ENCODE peak calls at places on chromosomes 5 and 9, in five cellular contexts. M is adipocyte; Y is CD8-positive, alpha-beta memory T cell; D is BE2C; R is HFF-Myc. N is an unnamed sample.

GRCh38 chr9:16154570-16155078 is 601.8 kb downstream of the CCDC171 start:
- DNase-seq in M (no peak), Y (no peak), D (no peak), R (no peak), N (no peak)

GRCh38 chr9:98202252-98202651 is 9.8 kb upstream of the CORO2A start:
- DNase-seq in M (no peak), Y (no peak), D (no peak), R (no peak), N (no peak)

GRCh38 chr9:112020680-112021596 is 124.3 kb downstream of the UGCG start:
- DNase-seq in M (peak; percentile 46), Y (no peak), D (no peak), R (no peak), N (peak; percentile 99)

GRCh38 chr5:173498286-173498685 is 118.2 kb downstream of the BOD1 start:
- DNase-seq in M (peak; percentile 87), Y (no peak), D (no peak), R (no peak), N (peak; percentile 25)

GRCh38 chr9:123235448-123235847 is 32.9 kb downstream of the STRBP start:
- DNase-seq in M (no peak), Y (no peak), D (no peak), R (no peak), N (no peak)

GRCh38 chr9:114035221-114035844 is 42.8 kb downstream of the AMBP start:
- DNase-seq in M (no peak), Y (no peak), D (no peak), R (no peak), N (no peak)

GRCh38 chr9:111961575-111961974 is 65.0 kb downstream of the UGCG start:
- DNase-seq in M (no peak), Y (no peak), D (no peak), R (no peak), N (peak; percentile 95)

GRCh38 chr5:119397518-119398380 is 41.9 kb downstream of the TNFAIP8 start:
- DNase-seq in M (peak; percentile 76), Y (no peak), D (no peak), R (no peak), N (no peak)

GRCh38 chr5:133340002-133340755 is 272.2 kb downstream of the FSTL4 start:
- DNase-seq in M (no peak), Y (no peak), D (no peak), R (no peak), N (no peak)

GRCh38 chr9:134206317-134207300 is 42.2 kb upstream of the RNU6ATAC start:
- DNase-seq in M (no peak), Y (peak; percentile 13), D (peak; percentile 4), R (no peak), N (no peak)

GRCh38 chr9:4045556-4045955 is 254.3 kb downstream of the GLIS3 start:
- DNase-seq in M (no peak), Y (no peak), D (no peak), R (no peak), N (no peak)

GRCh38 chr5:116892993-116893392 is 318.4 kb upstream of the SEMA6A start:
- DNase-seq in M (no peak), Y (no peak), D (no peak), R (no peak), N (no peak)

GRCh38 chr5:394671-395155 is 48.3 kb upstream of the EXOC3 start:
- DNase-seq in M (no peak), Y (no peak), D (no peak), R (no peak), N (no peak)

GRCh38 chr9:103245369-103245768 is 250.2 kb downstream of the CYLC2 start:
- DNase-seq in M (no peak), Y (no peak), D (no peak), R (no peak), N (no peak)

GRCh38 chr5:172800088-172800551 is 29.1 kb upstream of the DUSP1 start:
- DNase-seq in M (peak; percentile 86), Y (no peak), D (no peak), R (no peak), N (peak; percentile 66)

GRCh38 chr5:161745392-161745791 is 59.9 kb downstream of the GABRA6 start:
- DNase-seq in M (no peak), Y (no peak), D (no peak), R (no peak), N (no peak)

GRCh38 chr9:78356634-78357033 is 59.7 kb downstream of the PSAT1 start:
- DNase-seq in M (no peak), Y (no peak), D (no peak), R (no peak), N (no peak)

GRCh38 chr5:177049285-177049684 is 26.8 kb downstream of the ZNF346 start:
- DNase-seq in M (no peak), Y (no peak), D (no peak), R (no peak), N (no peak)

GRCh38 chr5:10838038-10838437 is 77.0 kb upstream of the DAP start:
- DNase-seq in M (no peak), Y (no peak), D (no peak), R (no peak), N (no peak)

GRCh38 chr9:110047232-110047954 is 160.6 kb downstream of the C9orf152 start:
- DNase-seq in M (no peak), Y (no peak), D (no peak), R (no peak), N (no peak)

GRCh38 chr9:72533322-72533721 is 11.9 kb downstream of the TMC1 start:
- DNase-seq in M (no peak), Y (no peak), D (no peak), R (no peak), N (no peak)

GRCh38 chr9:37464426-37465248 is 613 bp downstream of the ZBTB5 start:
- DNase-seq in M (peak; percentile 88), Y (peak; percentile 78), D (no peak), R (no peak), N (no peak)

GRCh38 chr5:141180313-141180712 is 1.9 kb upstream of the PCDHB16 start:
- DNase-seq in M (no peak), Y (no peak), D (no peak), R (no peak), N (no peak)

GRCh38 chr5:141186897-141187512 is at the start of gene PCDHB9:
- DNase-seq in M (peak; percentile 79), Y (no peak), D (peak; percentile 42), R (no peak), N (no peak)

GRCh38 chr5:141182248-141182647 is at the start of gene PCDHB16:
- DNase-seq in M (peak; percentile 69), Y (no peak), D (peak; percentile 88), R (no peak), N (no peak)
- H3K4me3 ChIP-seq in M (peak within 1 kb of the TSS; percentile 78), Y (no peak within 1 kb of the TSS), D (peak within 1 kb of the TSS; percentile 96), R (no peak within 1 kb of the TSS), N (peak within 1 kb of the TSS; percentile 22)

GRCh38 chr9:130846487-130847305 is 11.6 kb downstream of the ABL1 start:
- DNase-seq in M (peak; percentile 85), Y (no peak), D (peak; percentile 33), R (no peak), N (no peak)

GRCh38 chr9:130849356-130849755 is 14.3 kb downstream of the ABL1 start:
- DNase-seq in M (no peak), Y (no peak), D (no peak), R (no peak), N (no peak)

GRCh38 chr9:130845901-130846381 is 10.9 kb downstream of the ABL1 start:
- DNase-seq in M (peak; percentile 75), Y (no peak), D (no peak), R (no peak), N (no peak)

GRCh38 chr9:130845254-130845653 is 10.2 kb downstream of the ABL1 start:
- DNase-seq in M (no peak), Y (no peak), D (no peak), R (no peak), N (no peak)

DNA sequence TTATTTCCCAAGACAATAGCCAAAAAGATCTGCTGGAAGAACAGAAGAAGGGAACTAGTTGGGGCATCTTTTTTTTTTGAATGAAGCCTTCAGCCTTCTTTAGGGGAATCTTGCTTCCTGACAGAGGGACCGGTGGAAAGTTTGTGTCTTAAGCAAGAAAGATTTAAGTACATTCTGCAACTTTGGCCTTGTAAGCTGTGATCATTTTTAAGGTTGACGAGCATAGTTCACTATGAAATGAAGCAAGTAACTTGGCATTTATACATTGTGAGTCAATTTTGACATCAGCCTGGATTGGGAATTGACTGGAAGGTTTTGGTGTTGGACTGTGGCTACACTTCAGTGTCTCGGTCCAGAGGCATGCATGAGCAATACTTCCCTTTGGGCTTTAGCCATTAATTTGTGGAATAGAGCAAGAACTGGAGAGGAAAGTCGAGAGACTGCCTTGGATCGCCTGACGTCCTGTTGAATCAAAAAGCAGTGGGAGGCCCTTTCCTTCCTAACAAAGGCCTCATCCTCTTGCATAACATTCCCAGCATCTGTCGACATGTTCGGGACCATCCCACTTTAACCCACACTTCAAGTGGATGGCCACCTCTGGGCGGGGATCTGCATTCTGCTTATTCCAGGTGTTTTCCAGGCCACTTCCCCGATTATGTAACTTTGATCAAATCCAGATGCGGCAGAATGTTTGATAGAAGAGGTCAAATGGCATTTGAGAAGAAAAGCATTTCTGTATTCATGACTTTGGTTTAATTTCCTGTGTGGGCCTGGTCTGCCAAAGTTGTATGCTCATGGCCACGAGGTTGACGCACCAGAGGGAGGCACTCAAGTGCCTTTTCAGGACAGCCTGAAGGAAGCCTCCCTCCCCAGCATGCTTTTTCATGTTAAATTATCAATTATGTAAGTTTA is 12.5 kb downstream of the ABL1 start:
- DNase-seq in M (peak; percentile 97), Y (no peak), D (peak; percentile 36), R (peak; percentile 96), N (peak; percentile 96)
- H3K4me3 ChIP-seq in M (peak overlapping the region; percentile 67), Y (no peak overlapping the region), D (no peak overlapping the region), R (no peak overlapping the region), N (no peak overlapping the region)

GRCh38 chr5:78972654-78973428 is 12.3 kb downstream of the ARSB start:
- DNase-seq in M (peak; percentile 37), Y (no peak), D (peak; percentile 73), R (peak; percentile 74), N (no peak)
- H3K4me3 ChIP-seq in M (peak overlapping the region; percentile 31), Y (no peak overlapping the region), D (peak overlapping the region; percentile 15), R (no peak overlapping the region), N (no peak overlapping the region)

GRCh38 chr5:168224110-168224509 is 67.3 kb upstream of the WWC1 start:
- DNase-seq in M (no peak), Y (no peak), D (no peak), R (no peak), N (no peak)

GRCh38 chr5:168226012-168226411 is 65.4 kb upstream of the WWC1 start:
- DNase-seq in M (no peak), Y (no peak), D (no peak), R (no peak), N (no peak)

GRCh38 chr5:168228668-168229067 is 62.8 kb upstream of the WWC1 start:
- DNase-seq in M (no peak), Y (no peak), D (no peak), R (no peak), N (no peak)

GRCh38 chr5:168227001-168227400 is 64.4 kb upstream of the WWC1 start:
- DNase-seq in M (no peak), Y (no peak), D (no peak), R (no peak), N (no peak)

DNA sequence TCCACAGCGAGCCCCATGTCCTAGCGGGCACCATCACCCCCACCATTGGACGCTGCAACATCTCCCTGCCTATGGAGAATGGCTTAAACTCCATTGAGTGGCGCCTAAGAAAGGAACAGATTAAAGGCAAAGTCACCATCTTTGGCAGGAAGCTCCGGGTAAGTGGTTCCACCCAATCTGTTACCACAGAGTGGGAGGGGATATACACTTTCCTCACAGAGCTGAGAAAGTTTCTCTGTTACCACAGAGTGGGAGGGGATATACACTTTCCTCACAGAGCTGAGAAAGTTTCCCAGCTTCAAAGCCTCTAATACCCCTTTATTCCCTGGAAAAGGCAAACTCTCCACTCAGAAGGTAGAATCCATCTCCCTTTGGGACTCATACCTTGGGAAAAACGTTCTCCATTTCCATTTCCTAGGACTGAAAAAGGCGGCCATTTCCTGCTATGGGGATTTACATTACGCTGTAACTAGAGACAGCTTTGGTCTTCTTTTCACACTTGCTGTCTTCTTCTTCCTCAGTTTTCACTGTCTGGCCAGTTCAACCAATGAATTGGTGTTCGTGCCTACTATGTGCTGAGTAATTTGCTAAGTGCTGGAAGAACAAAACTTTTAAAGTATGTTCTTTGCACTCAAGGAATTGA is 63.4 kb upstream of the WWC1 start:
- DNase-seq in M (no peak), Y (no peak), D (no peak), R (no peak), N (no peak)
- H3K4me3 ChIP-seq in M (no peak overlapping the region), Y (peak overlapping the region; percentile 4), D (no peak overlapping the region), R (no peak overlapping the region), N (no peak overlapping the region)